ENCODE peak calls at places on chromosomes 3 and 15, in six cellular contexts. Y, X, L, K, N and S are unnamed samples.

GRCh38 chr3:28008235-28008634 is 233.2 kb upstream of the CMC1 start:
- DNase-seq in Y (peak), X (no peak), L (peak), K (no peak), N (no peak), S (no peak)

GRCh38 chr3:16412192-16412808 is 101.2 kb downstream of the RFTN1 start:
- DNase-seq in Y (no peak), X (no peak), L (no peak), K (no peak), N (no peak), S (no peak)

GRCh38 chr3:105758451-105758850 is 110.4 kb downstream of the CBLB start:
- DNase-seq in Y (no peak), X (no peak), L (no peak), K (no peak), N (no peak), S (no peak)

GRCh38 chr3:196440041-196440537 is 7.9 kb upstream of the UBXN7 start:
- DNase-seq in Y (peak), X (no peak), L (no peak), K (peak), N (peak), S (no peak)

GRCh38 chr3:194780706-194781105 is 95.0 kb downstream of the FAM43A start:
- DNase-seq in Y (no peak), X (no peak), L (no peak), K (no peak), N (no peak), S (no peak)

GRCh38 chr15:80915462-80915861 is 74.2 kb downstream of the MESD start:
- DNase-seq in Y (no peak), X (no peak), L (no peak), K (no peak), N (no peak), S (no peak)

GRCh38 chr3:120039642-120040610 is 54.3 kb downstream of the GSK3B start:
- DNase-seq in Y (no peak), X (no peak), L (peak), K (no peak), N (no peak), S (no peak)

GRCh38 chr15:25947336-25948080 is 84.4 kb upstream of the ATP10A start:
- DNase-seq in Y (no peak), X (no peak), L (peak), K (peak), N (peak), S (no peak)

GRCh38 chr15:42131826-42132806 is 24.3 kb downstream of the PLA2G4F start:
- DNase-seq in Y (no peak), X (no peak), L (no peak), K (peak), N (no peak), S (no peak)

GRCh38 chr15:50259276-50259675 is 6.2 kb downstream of the HDC start:
- DNase-seq in Y (no peak), X (no peak), L (peak), K (no peak), N (no peak), S (no peak)

GRCh38 chr15:78072080-78072892 is 5.2 kb downstream of the TBC1D2B start:
- DNase-seq in Y (no peak), X (no peak), L (peak), K (peak), N (peak), S (no peak)

GRCh38 chr15:101091080-101092017 is 160.5 kb downstream of the CHSY1 start:
- DNase-seq in Y (no peak), X (no peak), L (no peak), K (no peak), N (peak), S (no peak)

GRCh38 chr3:57815034-57815433 is 58.9 kb downstream of the SLMAP start:
- DNase-seq in Y (no peak), X (peak), L (peak), K (no peak), N (no peak), S (no peak)

GRCh38 chr3:71599416-71599815 is 15.9 kb upstream of the FOXP1 start:
- DNase-seq in Y (no peak), X (no peak), L (no peak), K (no peak), N (peak), S (no peak)

GRCh38 chr3:193333229-193333628 is 45.3 kb downstream of the ATP13A5 start:
- DNase-seq in Y (no peak), X (no peak), L (no peak), K (no peak), N (no peak), S (no peak)

GRCh38 chr3:88003115-88003755 is 55.6 kb downstream of the CGGBP1 start:
- DNase-seq in Y (peak), X (peak), L (peak), K (peak), N (peak), S (peak)

GRCh38 chr3:55515550-55516246 is 28.6 kb upstream of the WNT5A start:
- DNase-seq in Y (no peak), X (no peak), L (no peak), K (no peak), N (no peak), S (no peak)

GRCh38 chr3:14126017-14126902 is 1.4 kb downstream of the TMEM43 start:
- DNase-seq in Y (no peak), X (no peak), L (no peak), K (no peak), N (no peak), S (no peak)

GRCh38 chr15:78129098-78130011 is 1.9 kb downstream of the CIB2 start:
- DNase-seq in Y (no peak), X (no peak), L (no peak), K (peak), N (no peak), S (no peak)

GRCh38 chr3:177312491-177312890 is 115.2 kb upstream of the TBL1XR1 start:
- DNase-seq in Y (no peak), X (no peak), L (no peak), K (no peak), N (no peak), S (no peak)

DNA sequence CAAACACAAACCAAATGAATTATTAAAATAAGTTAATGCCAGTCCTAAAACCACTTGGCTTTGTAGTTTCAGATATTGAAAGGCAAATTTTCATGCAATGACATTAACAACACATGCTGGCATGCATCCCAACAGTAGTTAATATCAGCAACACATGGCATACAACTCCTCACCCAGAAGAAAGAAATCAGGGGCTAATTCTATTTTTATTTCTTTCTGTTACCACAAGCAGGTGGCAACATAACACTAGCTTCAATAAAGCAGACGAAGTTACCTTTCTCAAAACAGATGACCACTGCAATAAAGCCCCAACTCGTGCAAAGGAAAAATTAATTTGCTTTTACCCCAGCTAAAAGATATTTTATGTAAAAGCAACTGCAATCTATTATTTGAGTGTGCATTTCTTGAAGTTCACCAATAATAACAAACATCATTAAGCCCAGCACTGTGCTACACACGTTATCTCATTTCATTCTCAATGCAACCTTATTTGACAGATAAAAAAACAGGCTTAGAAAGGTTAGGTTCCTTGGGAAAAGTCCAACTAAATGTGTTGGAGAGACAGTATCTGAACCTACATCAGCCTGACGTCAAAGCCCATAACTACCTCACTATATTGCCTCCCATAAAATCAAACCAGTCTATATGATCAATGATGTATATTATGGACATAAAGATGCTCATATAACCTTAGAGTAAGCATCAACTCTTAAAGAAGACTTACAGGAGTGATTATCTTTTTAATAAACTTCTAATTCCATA is 2.8 kb downstream of the TOP2B start:
- DNase-seq in Y (no peak), X (no peak), L (peak), K (no peak), N (peak), S (no peak)
- TF ChIP-seq CTCF in Y (no peak), X (peak), L (no peak), K (no peak), N (no peak), S (no peak)

GRCh38 chr15:29944925-29945324 is 122.7 kb upstream of the TJP1 start:
- DNase-seq in Y (no peak), X (no peak), L (no peak), K (no peak), N (no peak), S (no peak)

GRCh38 chr15:29939404-29939803 is 117.1 kb upstream of the TJP1 start:
- DNase-seq in Y (no peak), X (no peak), L (no peak), K (no peak), N (peak), S (no peak)

GRCh38 chr15:29942144-29942543 is 119.9 kb upstream of the TJP1 start:
- DNase-seq in Y (no peak), X (no peak), L (peak), K (peak), N (no peak), S (no peak)

GRCh38 chr15:29945943-29946591 is 123.8 kb upstream of the TJP1 start:
- DNase-seq in Y (no peak), X (no peak), L (no peak), K (no peak), N (peak), S (no peak)

DNA sequence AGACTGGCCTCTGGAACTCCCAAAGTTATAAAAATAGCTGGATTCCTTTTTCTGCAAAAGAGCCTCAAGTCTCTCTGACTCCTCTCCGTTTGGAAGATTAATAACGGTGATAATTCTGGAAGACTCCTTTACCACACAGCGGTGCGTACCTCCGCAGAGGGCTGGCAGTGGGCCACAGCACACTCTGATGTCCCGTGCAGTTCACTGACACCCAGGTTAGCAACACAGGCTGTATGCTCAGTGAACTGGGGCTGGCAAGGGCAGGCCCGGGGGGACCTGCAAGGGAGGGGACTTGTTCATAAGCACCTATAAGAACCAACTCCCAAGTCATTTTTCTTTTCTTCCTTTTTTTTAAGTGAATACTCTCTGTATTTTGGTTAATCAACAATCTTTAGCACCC is 120.3 kb upstream of the TJP1 start:
- DNase-seq in Y (no peak), X (no peak), L (no peak), K (no peak), N (no peak), S (no peak)
- TF ChIP-seq CTCF in Y (no peak), X (no peak), L (no peak), K (no peak), N (no peak), S (no peak)

GRCh38 chr15:75313116-75313845 is 22.6 kb upstream of the COMMD4 start:
- DNase-seq in Y (no peak), X (no peak), L (no peak), K (no peak), N (no peak), S (no peak)

GRCh38 chr15:75306188-75306587 is 23.6 kb downstream of the GOLGA6D start:
- DNase-seq in Y (no peak), X (no peak), L (no peak), K (no peak), N (no peak), S (no peak)

GRCh38 chr15:75309711-75310110 is 26.2 kb upstream of the COMMD4 start:
- DNase-seq in Y (no peak), X (no peak), L (no peak), K (no peak), N (no peak), S (no peak)

GRCh38 chr15:75302318-75302717 is 19.7 kb downstream of the GOLGA6D start:
- DNase-seq in Y (no peak), X (no peak), L (no peak), K (no peak), N (no peak), S (no peak)

DNA sequence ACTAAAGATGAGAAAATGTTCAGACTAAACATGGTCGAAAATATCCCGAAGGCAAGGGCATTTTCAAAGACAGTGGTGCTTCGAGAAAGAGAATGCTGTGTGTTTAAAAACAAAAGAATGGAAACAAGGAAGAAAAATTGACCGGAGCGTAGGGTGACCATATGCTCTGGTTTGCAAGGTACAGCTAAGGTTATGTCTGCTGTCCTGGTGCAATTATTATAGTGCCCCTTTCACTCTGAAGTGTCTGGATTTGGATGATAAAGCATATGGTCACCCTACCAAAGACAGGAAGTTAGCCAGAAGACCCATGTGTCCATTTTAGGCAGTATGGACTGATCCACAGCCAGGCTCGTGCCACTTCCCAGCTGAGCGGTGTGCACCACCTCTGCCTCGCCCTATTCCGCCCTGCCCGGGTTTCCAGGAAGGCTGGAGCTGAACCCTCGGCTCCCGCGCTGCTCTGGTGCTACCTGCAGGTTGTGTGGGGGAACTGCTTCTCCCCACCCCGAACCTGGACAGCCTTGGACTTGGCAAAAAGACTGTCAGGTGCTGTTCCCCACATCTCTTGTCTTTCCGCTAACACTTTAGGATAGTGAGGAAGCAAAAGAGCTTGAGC is 25.2 kb downstream of the GOLGA6D start:
- DNase-seq in Y (peak), X (no peak), L (peak), K (peak), N (no peak), S (peak)
- TF ChIP-seq CTCF in Y (peak), X (peak), L (peak), K (peak), N (peak), S (peak)

GRCh38 chr15:51390932-51391432 is 49.5 kb downstream of the GLDN start:
- DNase-seq in Y (no peak), X (no peak), L (no peak), K (peak), N (no peak), S (no peak)
- TF ChIP-seq CTCF in Y (no peak), X (no peak), L (no peak), K (no peak), N (no peak), S (no peak)

DNA sequence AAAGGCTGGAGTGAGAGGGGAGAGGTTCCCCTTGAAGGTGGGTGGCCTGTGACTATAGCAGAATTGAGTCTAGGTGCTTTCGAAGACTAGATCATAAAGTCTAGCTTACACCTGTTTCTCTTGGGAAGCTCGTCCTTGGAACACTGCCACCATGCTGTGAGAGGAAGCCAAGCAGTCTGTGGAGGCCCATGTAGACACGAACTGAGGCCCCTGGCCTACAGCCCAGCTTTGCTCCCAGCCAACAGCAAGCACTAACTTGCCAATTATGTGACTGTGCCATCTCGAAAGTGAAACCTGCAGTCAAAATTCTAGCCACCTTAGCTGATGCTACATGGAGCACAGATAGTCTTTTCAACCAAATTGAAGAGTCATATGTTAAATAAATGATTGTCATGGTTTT is 190.5 kb upstream of the NECTIN3 start:
- DNase-seq in Y (peak), X (peak), L (peak), K (peak), N (peak), S (no peak)
- TF ChIP-seq CTCF in Y (peak), X (no peak), L (peak), K (peak), N (no peak), S (no peak)

GRCh38 chr15:88258021-88258641 is 1.6 kb upstream of the NTRK3 start:
- DNase-seq in Y (no peak), X (no peak), L (no peak), K (peak), N (no peak), S (no peak)
- TF ChIP-seq CTCF in Y (peak), X (no peak), L (peak), K (peak), N (no peak), S (peak)

GRCh38 chr3:149589332-149589731 is 68.5 kb downstream of the WWTR1 start:
- DNase-seq in Y (no peak), X (no peak), L (peak), K (peak), N (peak), S (no peak)

GRCh38 chr3:149585401-149585726 is 72.5 kb downstream of the WWTR1 start:
- DNase-seq in Y (peak), X (no peak), L (no peak), K (no peak), N (no peak), S (peak)

GRCh38 chr3:149587383-149587782 is 70.4 kb downstream of the WWTR1 start:
- DNase-seq in Y (no peak), X (no peak), L (no peak), K (no peak), N (no peak), S (no peak)

GRCh38 chr3:149588909-149589308 is 68.9 kb downstream of the WWTR1 start:
- DNase-seq in Y (no peak), X (no peak), L (no peak), K (peak), N (no peak), S (no peak)

DNA sequence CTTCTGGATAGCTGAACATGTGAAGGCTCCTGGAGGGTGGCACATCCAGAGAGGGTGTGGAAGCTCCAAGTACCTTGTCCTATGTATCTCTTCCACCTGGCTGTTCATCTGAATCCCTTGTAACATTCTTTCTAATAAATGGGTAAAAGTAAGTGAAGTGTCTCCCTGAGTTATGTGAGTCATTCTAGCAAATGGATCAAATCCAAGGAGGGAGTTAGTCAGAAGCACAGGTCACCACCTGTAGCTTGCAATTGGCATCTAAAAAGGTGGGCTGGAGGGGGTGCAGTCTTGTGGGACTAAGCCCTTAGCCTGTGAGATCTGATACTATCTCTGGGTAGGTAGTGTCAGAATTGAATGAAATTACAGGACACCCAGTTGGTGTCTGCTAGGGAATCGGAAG is 71.0 kb downstream of the WWTR1 start:
- DNase-seq in Y (no peak), X (no peak), L (no peak), K (no peak), N (peak), S (no peak)
- TF ChIP-seq CTCF in Y (no peak), X (no peak), L (no peak), K (no peak), N (no peak), S (no peak)

GRCh38 chr3:159280326-159280725 is 478.5 kb downstream of the MFSD1 start:
- DNase-seq in Y (no peak), X (no peak), L (no peak), K (no peak), N (no peak), S (no peak)
- TF ChIP-seq CTCF in Y (no peak), X (no peak), L (no peak), K (no peak), N (no peak), S (no peak)

GRCh38 chr3:37139567-37140052 is 34.8 kb downstream of the LRRFIP2 start:
- DNase-seq in Y (peak), X (no peak), L (no peak), K (no peak), N (no peak), S (peak)
- TF ChIP-seq CTCF in Y (no peak), X (no peak), L (no peak), K (no peak), N (no peak), S (no peak)

GRCh38 chr15:89732451-89733172 is 18.4 kb downstream of the MESP1 start:
- DNase-seq in Y (no peak), X (no peak), L (no peak), K (no peak), N (no peak), S (no peak)
- TF ChIP-seq CTCF in Y (no peak), X (no peak), L (peak), K (no peak), N (no peak), S (no peak)